ENCODE peak calls at places on chromosomes 3 and 15, in seven cellular contexts. J is Peyer's patch, G is GM23338, Q is GM23248, V is caudate nucleus, R is adrenal gland, S is esophagus squamous epithelium. Y is an unnamed sample.

GRCh38 chr3:171011109-171011508 is 15.4 kb downstream of the SLC2A2 start:
- DNase-seq in J (no peak), G (no peak), Q (no peak), V (no peak), R (no peak), S (no peak), Y (no peak)

GRCh38 chr15:77659350-77660321 is 26.9 kb upstream of the LINGO1 start:
- DNase-seq in J (peak), G (peak), Q (peak), V (no peak), R (peak), S (no peak), Y (no peak)

GRCh38 chr15:31372635-31373091 is 46.0 kb downstream of the KLF13 start:
- DNase-seq in J (no peak), G (peak), Q (peak), V (peak), R (peak), S (no peak), Y (no peak)

GRCh38 chr3:141915766-141916165 is 39.3 kb downstream of the ATP1B3 start:
- DNase-seq in J (no peak), G (no peak), Q (no peak), V (no peak), R (no peak), S (no peak), Y (no peak)

GRCh38 chr3:58526124-58526957 is 10.6 kb downstream of the ACOX2 start:
- DNase-seq in J (no peak), G (peak), Q (peak), V (no peak), R (no peak), S (no peak), Y (no peak)

GRCh38 chr3:66403268-66403990 is 97.4 kb downstream of the LRIG1 start:
- DNase-seq in J (peak), G (no peak), Q (peak), V (no peak), R (no peak), S (no peak), Y (no peak)

GRCh38 chr3:126983653-126984390 is 907 bp downstream of the PLXNA1 start:
- DNase-seq in J (peak), G (peak), Q (peak), V (no peak), R (no peak), S (no peak), Y (peak)

GRCh38 chr15:62766599-62766998 is 275.9 kb upstream of the TPM1 start:
- DNase-seq in J (no peak), G (no peak), Q (no peak), V (no peak), R (no peak), S (no peak), Y (no peak)

GRCh38 chr15:62173215-62173614 is 8.1 kb upstream of the C2CD4B start:
- DNase-seq in J (no peak), G (no peak), Q (peak), V (no peak), R (peak), S (no peak), Y (no peak)

GRCh38 chr3:197706658-197707057 is 30.0 kb downstream of the RUBCN start:
- DNase-seq in J (no peak), G (no peak), Q (no peak), V (no peak), R (no peak), S (no peak), Y (no peak)

GRCh38 chr3:172461530-172462138 is 13.4 kb upstream of the GHSR start:
- DNase-seq in J (no peak), G (peak), Q (peak), V (no peak), R (no peak), S (no peak), Y (no peak)

GRCh38 chr15:100595964-100596363 is 6.0 kb downstream of the LINS1 start:
- DNase-seq in J (no peak), G (no peak), Q (no peak), V (no peak), R (no peak), S (no peak), Y (no peak)

GRCh38 chr3:15636028-15636709 is 34.6 kb downstream of the BTD start:
- DNase-seq in J (no peak), G (no peak), Q (peak), V (no peak), R (peak), S (no peak), Y (no peak)

GRCh38 chr15:26295331-26295730 is 432.2 kb upstream of the ATP10A start:
- DNase-seq in J (no peak), G (no peak), Q (no peak), V (no peak), R (peak), S (no peak), Y (no peak)

GRCh38 chr15:50224606-50225005 is 40.9 kb downstream of the HDC start:
- DNase-seq in J (no peak), G (no peak), Q (peak), V (no peak), R (no peak), S (no peak), Y (no peak)

GRCh38 chr3:82055792-82056191 is 294.3 kb upstream of the GBE1 start:
- DNase-seq in J (no peak), G (no peak), Q (peak), V (no peak), R (no peak), S (no peak), Y (no peak)

GRCh38 chr3:177284383-177284881 is 87.2 kb upstream of the TBL1XR1 start:
- DNase-seq in J (peak), G (peak), Q (peak), V (no peak), R (peak), S (no peak), Y (no peak)

GRCh38 chr3:143970773-143971366 is 753 bp upstream of the DIPK2A start:
- DNase-seq in J (no peak), G (peak), Q (peak), V (peak), R (peak), S (peak), Y (peak)

GRCh38 chr3:31654998-31655397 is 122.3 kb downstream of the STT3B start:
- DNase-seq in J (no peak), G (no peak), Q (no peak), V (no peak), R (no peak), S (no peak), Y (no peak)

GRCh38 chr3:98977520-98977919 is 76.0 kb upstream of the DCBLD2 start:
- DNase-seq in J (no peak), G (no peak), Q (peak), V (no peak), R (no peak), S (no peak), Y (no peak)

GRCh38 chr3:152316318-152316717 is 47.6 kb downstream of the MBNL1 start:
- DNase-seq in J (no peak), G (no peak), Q (no peak), V (no peak), R (no peak), S (no peak), Y (no peak)

GRCh38 chr15:98304366-98304765 is 343.9 kb downstream of the ARRDC4 start:
- DNase-seq in J (no peak), G (no peak), Q (no peak), V (no peak), R (no peak), S (no peak), Y (no peak)
- H3K27ac ChIP-seq in J (no peak), G (no peak), Q (no peak), V (no peak), R (no peak), S (no peak), Y (no peak)

DNA sequence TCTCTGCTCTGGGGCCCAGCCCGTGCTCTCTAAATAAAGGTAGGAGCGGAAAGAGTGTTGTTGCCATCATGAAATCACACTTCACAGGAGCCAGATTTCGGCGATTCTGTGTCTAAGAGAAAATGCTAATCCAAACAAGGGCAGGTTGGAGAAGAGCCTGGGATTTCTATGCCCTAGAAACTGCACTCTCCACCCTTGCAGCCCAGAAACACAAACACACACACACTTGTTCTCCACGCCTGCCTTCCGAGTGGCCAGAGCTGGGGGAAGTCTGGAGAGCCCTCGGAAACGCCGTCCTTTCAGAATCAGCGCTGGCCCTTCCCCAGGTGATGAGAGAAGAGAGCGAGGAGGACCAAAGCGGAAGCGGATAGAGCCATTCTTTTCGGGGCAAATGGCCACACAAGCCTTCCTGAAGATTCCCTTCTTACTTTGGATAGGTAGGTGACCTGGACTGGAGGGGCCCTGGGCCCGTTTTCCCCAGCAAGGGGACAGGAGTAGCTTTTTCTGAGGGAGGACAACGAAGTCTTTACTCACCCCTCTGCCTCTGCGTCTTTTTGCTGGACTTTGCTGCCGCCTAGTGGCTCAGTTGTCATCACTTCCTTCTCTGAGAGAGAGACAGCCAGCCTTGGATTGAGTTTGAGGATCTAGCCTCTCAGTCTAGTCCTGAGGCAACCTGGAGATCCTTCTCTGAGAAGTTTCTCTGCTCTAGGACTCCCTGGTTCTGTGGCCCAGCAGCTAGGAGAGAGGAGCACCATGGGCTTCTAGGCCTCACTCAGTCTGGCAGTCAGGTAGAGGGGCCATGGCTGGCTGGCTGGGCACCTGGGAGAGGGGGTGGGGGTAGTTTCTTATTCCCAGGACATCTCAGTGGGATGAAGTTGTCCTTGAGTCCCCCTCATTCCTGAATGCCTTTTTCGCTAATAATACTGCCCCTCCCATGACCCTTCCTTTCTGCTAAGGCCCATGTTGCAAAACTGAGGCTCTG is 37.7 kb downstream of the SENP8 start:
- DNase-seq in J (peak), G (peak), Q (peak), V (peak), R (peak), S (no peak), Y (peak)
- H3K27ac ChIP-seq in J (no peak), G (no peak), Q (no peak), V (peak), R (no peak), S (peak), Y (no peak)

GRCh38 chr3:189632238-189632637 is 1.0 kb downstream of the TP63 start:
- DNase-seq in J (no peak), G (peak), Q (no peak), V (no peak), R (no peak), S (no peak), Y (no peak)
- H3K27ac ChIP-seq in J (no peak), G (no peak), Q (no peak), V (no peak), R (no peak), S (no peak), Y (no peak)

DNA sequence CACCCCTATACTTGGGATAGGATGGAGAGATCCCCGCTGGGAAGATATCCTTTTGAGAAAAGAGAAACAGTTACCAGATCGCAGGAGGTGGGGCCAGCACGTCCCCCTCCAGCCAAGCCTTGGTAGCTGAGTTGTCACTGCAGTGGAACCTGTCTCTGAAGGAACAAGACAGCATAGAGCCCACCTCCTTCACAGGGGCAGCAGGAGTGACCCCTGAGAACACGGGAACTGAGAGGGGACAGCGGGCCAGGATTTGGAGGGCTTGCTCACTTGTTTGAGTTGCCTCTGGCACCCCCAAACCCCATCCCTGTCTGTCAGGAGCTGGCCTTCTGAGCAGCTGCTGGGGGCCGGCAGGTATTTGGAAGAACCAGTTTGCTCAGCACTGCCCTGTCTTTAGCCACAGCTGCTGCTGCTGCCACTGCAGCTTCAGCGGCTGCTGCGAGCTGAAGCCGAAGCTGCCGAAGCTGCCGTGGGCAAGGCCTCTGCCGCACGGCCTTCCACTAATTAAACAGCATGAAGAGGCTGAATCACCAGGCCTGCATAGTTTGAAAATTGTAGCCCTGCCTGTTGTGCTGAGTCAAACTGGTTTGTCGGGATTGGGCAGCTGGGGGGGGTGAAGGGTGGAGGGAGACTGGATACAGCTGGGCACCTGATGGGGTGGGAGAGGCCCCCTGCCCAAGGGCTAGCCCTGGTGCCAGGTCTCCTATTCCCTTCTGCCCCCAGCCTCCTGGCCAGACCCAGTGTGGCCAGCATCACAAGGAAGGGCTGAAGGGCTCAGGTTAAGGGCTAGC is 4.0 kb downstream of the EPHB3 start:
- DNase-seq in J (peak), G (no peak), Q (peak), V (no peak), R (peak), S (no peak), Y (no peak)
- H3K27ac ChIP-seq in J (peak), G (no peak), Q (peak), V (no peak), R (no peak), S (peak), Y (no peak)

GRCh38 chr3:20060924-20061323 is 20.7 kb downstream of the KAT2B start:
- DNase-seq in J (no peak), G (no peak), Q (peak), V (no peak), R (no peak), S (no peak), Y (no peak)
- H3K27ac ChIP-seq in J (no peak), G (no peak), Q (peak), V (peak), R (peak), S (peak), Y (no peak)

DNA sequence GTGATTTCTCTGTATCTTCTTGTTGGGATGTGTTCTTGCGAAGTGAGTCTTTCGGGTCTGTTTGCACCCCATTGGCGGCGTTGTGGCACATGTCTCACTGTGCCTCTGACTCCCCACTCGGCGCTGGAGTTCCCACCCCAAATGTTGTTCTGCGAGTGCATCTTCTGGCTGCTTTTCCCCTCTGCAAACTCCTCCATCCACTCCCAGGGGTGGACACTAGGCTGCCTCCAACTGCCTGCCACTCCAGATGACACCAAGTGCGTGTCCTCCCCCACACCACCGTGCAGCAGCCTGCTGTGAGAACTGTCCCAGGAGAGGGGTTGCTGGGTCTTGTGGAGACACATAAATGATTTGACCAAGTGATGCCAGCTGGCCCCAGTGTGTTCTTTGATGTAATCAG is 17.6 kb downstream of the EFCC1 start:
- DNase-seq in J (no peak), G (no peak), Q (no peak), V (no peak), R (no peak), S (no peak), Y (no peak)
- H3K27ac ChIP-seq in J (no peak), G (no peak), Q (no peak), V (no peak), R (no peak), S (peak), Y (no peak)